ENCODE peak calls at places on chromosome 15, in five cellular contexts. L is body of pancreas; T is naive thymus-derived CD4-positive, alpha-beta T cell; G is BJ; U is fibroblast of mammary gland. Z is an unnamed sample.

GRCh38 chr15:60328852-60329443 is 68.8 kb downstream of the ANXA2 start:
- DNase-seq in L (peak; percentile 22), U (peak; percentile 51), T (peak; percentile 13), G (no peak), Z (no peak)

GRCh38 chr15:71154607-71155200 is 39.4 kb downstream of the THSD4 start:
- DNase-seq in L (no peak), T (no peak), U (no peak), G (no peak), Z (no peak)

GRCh38 chr15:66834863-66835557 is 133.0 kb downstream of the SMAD6 start:
- DNase-seq in L (no peak), U (no peak), T (no peak), G (no peak), Z (no peak)

GRCh38 chr15:63495343-63495742 is 9.1 kb upstream of the USP3 start:
- DNase-seq in G (no peak), L (no peak), T (no peak), U (no peak), Z (no peak)

GRCh38 chr15:67413770-67414429 is 107.0 kb upstream of the C15orf61 start:
- DNase-seq in U (peak; percentile 53), T (no peak), L (no peak), G (no peak), Z (peak; percentile 13)

GRCh38 chr15:39053480-39053879 is 488.9 kb upstream of the RASGRP1 start:
- DNase-seq in G (no peak), U (no peak), T (no peak), L (no peak), Z (no peak)

GRCh38 chr15:69098688-69099087 is 61.7 kb upstream of the GLCE start:
- DNase-seq in G (no peak), T (no peak), L (no peak), U (no peak), Z (no peak)

GRCh38 chr15:65102912-65103311 is 12.1 kb downstream of the UBAP1L start:
- DNase-seq in T (no peak), L (no peak), G (no peak), U (no peak), Z (no peak)

GRCh38 chr15:52486003-52486996 is 42.4 kb downstream of the MYO5A start:
- DNase-seq in G (no peak), L (no peak), T (no peak), U (no peak), Z (no peak)

GRCh38 chr15:36079021-36079420 is 500.4 kb upstream of the CDIN1 start:
- DNase-seq in G (no peak), T (no peak), U (no peak), L (no peak), Z (no peak)

GRCh38 chr15:88393719-88394519 is 73.3 kb downstream of the MRPL46 start:
- DNase-seq in L (no peak), T (no peak), U (no peak), G (no peak), Z (no peak)

GRCh38 chr15:48103647-48104046 is 17.1 kb upstream of the SLC24A5 start:
- DNase-seq in T (no peak), G (no peak), U (no peak), L (no peak), Z (no peak)

GRCh38 chr15:23687143-23687470 is at the start of gene NDN:
- DNase-seq in L (peak; percentile 66), T (no peak), U (peak; percentile 56), G (no peak), Z (peak; percentile 6)

GRCh38 chr15:63794271-63794670 is 39.5 kb downstream of the HERC1 start:
- DNase-seq in T (no peak), L (no peak), G (no peak), U (no peak), Z (no peak)

GRCh38 chr15:31609243-31609642 is 282.6 kb downstream of the KLF13 start:
- DNase-seq in L (no peak), G (no peak), U (peak; percentile 24), T (no peak), Z (no peak)

GRCh38 chr15:79032656-79033055 is 57.9 kb downstream of the RASGRF1 start:
- DNase-seq in G (no peak), T (no peak), L (peak; percentile 15), U (no peak), Z (no peak)

GRCh38 chr15:94367726-94368535 is 136.6 kb downstream of the MCTP2 start:
- DNase-seq in L (no peak), U (no peak), T (no peak), G (no peak), Z (no peak)

GRCh38 chr15:76058714-76059319 is 968 bp upstream of the TMEM266 start:
- DNase-seq in L (peak; percentile 62), G (no peak), T (no peak), U (peak; percentile 10), Z (no peak)

GRCh38 chr15:58065011-58065444 is 483 bp downstream of the ALDH1A2 start:
- DNase-seq in L (peak; percentile 11), U (no peak), T (no peak), G (no peak), Z (no peak)

GRCh38 chr15:90286678-90287077 is 21.2 kb downstream of the NGRN start:
- DNase-seq in T (peak; percentile 53), U (peak; percentile 50), G (no peak), L (peak; percentile 39), Z (no peak)

GRCh38 chr15:69059170-69059943 is 44.9 kb downstream of the NOX5 start:
- DNase-seq in G (peak; percentile 22), T (peak; percentile 66), U (peak; percentile 87), L (peak; percentile 91), Z (no peak)

GRCh38 chr15:68578960-68579935 is at the start of gene CORO2B:
- DNase-seq in U (peak; percentile 40), T (no peak), G (no peak), L (peak; percentile 31), Z (no peak)

Z was measured in GM04503.